ENCODE peak calls at places on chromosomes 16 and 17, in four cellular contexts. X, I, R and J are unnamed samples. For H3K9me2, the result is how much of the 10 kb centered on the place peaks cover.

GRCh38 chr17:2158011-2158410 is 103.1 kb downstream of the HIC1 start:
- DNase-seq in I (no peak), X (peak), R (no peak), J (peak)

GRCh38 chr17:38693700-38694329 is 11.3 kb upstream of the MLLT6 start:
- DNase-seq in X (peak), R (no peak), I (no peak), J (peak)

GRCh38 chr16:10390867-10391266 is 5.0 kb downstream of the ATF7IP2 start:
- DNase-seq in X (no peak), I (no peak), R (no peak), J (no peak)

GRCh38 chr17:36072431-36073121 is 8.5 kb downstream of the CCL18 start:
- DNase-seq in X (peak), I (peak), R (peak), J (peak)

GRCh38 chr17:34386925-34387550 is 24.0 kb upstream of the CCL1 start:
- DNase-seq in I (no peak), R (peak), X (peak), J (no peak)

GRCh38 chr16:86089341-86089900 is 190.5 kb downstream of the IRF8 start:
- DNase-seq in X (no peak), I (no peak), R (no peak), J (no peak)

GRCh38 chr16:69865701-69866100 is 85.4 kb upstream of the CLEC18A start:
- DNase-seq in I (peak), X (peak), R (no peak), J (no peak)

GRCh38 chr16:50311134-50311528 is 44.8 kb downstream of the ADCY7 start:
- DNase-seq in R (no peak), I (no peak), X (no peak), J (no peak)

GRCh38 chr16:68786685-68787418 is 49.8 kb downstream of the CDH1 start:
- DNase-seq in I (no peak), X (peak), R (no peak), J (peak)

GRCh38 chr16:80883159-80883642 is 78.8 kb upstream of the CDYL2 start:
- DNase-seq in X (no peak), I (no peak), R (no peak), J (peak)

GRCh38 chr17:2707721-2708584 is 3.6 kb downstream of the CLUH start:
- DNase-seq in X (peak), I (peak), R (no peak), J (peak)

GRCh38 chr17:33981713-33982601 is 273.1 kb upstream of the CCL2 start:
- DNase-seq in I (no peak), R (no peak), X (no peak), J (no peak)

GRCh38 chr16:24535827-24536226 is 3.5 kb upstream of the RBBP6 start:
- DNase-seq in X (peak), I (no peak), R (no peak), J (no peak)

GRCh38 chr17:70251704-70252103 is 82.4 kb downstream of the KCNJ2 start:
- DNase-seq in R (no peak), I (no peak), X (peak), J (no peak)

GRCh38 chr16:49641250-49641649 is 214.7 kb downstream of the ZNF423 start:
- DNase-seq in R (no peak), X (no peak), I (no peak), J (no peak)

GRCh38 chr17:59328534-59329095 is 2.8 kb upstream of the YPEL2 start:
- DNase-seq in I (no peak), R (no peak), X (no peak), J (no peak)

GRCh38 chr17:54455251-54455868 is 445.3 kb upstream of the TOM1L1 start:
- DNase-seq in X (no peak), I (peak), R (no peak), J (no peak)

GRCh38 chr17:39863244-39863917 is 731 bp downstream of the IKZF3 start:
- DNase-seq in X (no peak), I (no peak), R (no peak), J (no peak)

GRCh38 chr16:60905806-60906205 is 1130.4 kb downstream of the CDH8 start:
- DNase-seq in X (no peak), I (no peak), R (no peak), J (no peak)

GRCh38 chr17:80891096-80892018 is 100.3 kb upstream of the CHMP6 start:
- DNase-seq in X (peak), R (no peak), I (no peak), J (peak)

GRCh38 chr16:59527206-59527997 is 793.3 kb upstream of the GOT2 start:
- DNase-seq in X (no peak), I (no peak), R (no peak), J (no peak)

GRCh38 chr16:89615596-89616090 is 2.2 kb downstream of the DPEP1 start:
- DNase-seq in X (peak), R (no peak), I (peak), J (no peak)

GRCh38 chr16:14539631-14540030 is 90.4 kb downstream of the PARN start:
- DNase-seq in X (peak), R (no peak), I (no peak), J (no peak)

GRCh38 chr17:42153919-42154491 is 784 bp downstream of the RAB5C start:
- DNase-seq in X (peak), I (peak), R (no peak), J (peak)

GRCh38 chr16:56263711-56264608 is 72.7 kb downstream of the GNAO1 start:
- DNase-seq in I (no peak), X (no peak), R (no peak), J (peak)
- H2AFZ ChIP-seq in I (no peak), X (no peak), R (no peak), J (no peak)

DNA sequence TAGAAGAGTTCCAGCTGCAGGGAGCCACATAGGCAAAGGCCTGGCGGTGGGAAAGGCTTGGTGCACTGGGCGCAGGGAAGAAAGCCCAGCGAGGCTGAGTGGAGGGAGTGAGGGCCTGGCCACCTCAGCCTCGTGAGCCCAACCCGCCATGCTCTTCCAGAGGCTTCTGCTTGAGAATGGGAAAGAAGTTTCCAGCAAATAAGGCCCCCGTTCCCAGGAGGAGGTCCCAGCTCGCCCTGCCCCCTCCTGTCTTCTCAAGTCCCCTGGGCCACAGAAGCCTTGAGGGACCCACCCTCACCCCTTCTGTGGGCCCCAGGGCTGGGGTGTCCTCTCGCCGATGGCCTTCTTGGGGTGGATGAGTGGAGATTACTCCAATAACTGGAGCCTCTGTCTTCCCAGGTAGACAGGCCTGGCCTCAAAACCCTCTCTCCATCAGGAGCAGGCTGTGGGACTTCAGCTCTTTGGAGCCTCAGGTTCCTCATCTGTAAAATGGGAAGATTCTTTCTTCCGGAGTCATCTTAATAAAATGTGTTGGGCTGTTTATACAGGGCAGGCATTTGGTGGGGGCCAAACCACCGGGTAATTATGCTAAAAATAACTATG is 933 bp upstream of the SNN start:
- DNase-seq in I (peak), X (peak), R (no peak), J (no peak)
- H3K9me2 ChIP-seq in I (under half), X (under half), R (under half), J (under half)

GRCh38 chr17:78377858-78378224 is 608 bp upstream of the PGS1 start:
- DNase-seq in R (no peak), I (no peak), X (no peak), J (peak)

GRCh38 chr17:78374189-78374588 is 4.3 kb upstream of the PGS1 start:
- DNase-seq in R (no peak), I (no peak), X (no peak), J (no peak)

GRCh38 chr17:78376161-78376560 is 2.3 kb upstream of the PGS1 start:
- DNase-seq in R (no peak), X (no peak), I (no peak), J (no peak)

GRCh38 chr17:78374631-78375274 is 3.7 kb upstream of the PGS1 start:
- DNase-seq in X (peak), I (peak), R (no peak), J (no peak)

DNA sequence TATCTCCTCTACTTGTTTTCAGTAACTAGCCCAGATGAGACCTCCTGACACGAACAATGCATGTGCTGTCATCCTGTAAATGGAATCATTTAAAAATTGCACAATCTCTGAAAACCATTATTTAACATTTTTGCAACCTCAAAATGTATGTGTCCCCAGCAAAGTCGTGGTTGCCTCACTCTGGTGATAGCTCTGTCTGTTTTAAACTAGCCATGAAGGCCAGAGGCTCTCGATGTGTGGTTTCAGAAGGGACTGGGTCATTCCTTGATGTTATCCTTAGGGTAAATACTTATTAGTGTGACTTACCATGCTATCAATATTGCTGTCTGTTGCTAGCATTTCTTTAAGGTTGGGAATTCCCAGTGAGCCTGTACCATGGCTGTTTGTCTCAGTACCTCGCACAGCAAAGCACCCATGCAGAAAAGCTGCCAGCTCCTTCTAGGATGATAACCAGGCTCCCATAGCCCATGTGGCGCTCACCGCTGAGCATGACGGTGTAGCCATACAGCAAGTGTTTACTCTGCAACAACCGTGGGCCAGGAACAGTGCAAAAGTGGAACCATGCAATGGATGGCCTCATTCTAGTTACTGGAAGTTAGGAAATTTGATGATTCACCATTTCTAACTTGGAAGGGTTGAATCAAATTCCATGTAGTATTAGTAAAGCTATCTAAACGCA is 2.9 kb upstream of the PGS1 start:
- DNase-seq in R (no peak), X (peak), I (no peak), J (peak)
- H3K4me2 ChIP-seq in R (no peak), X (peak), I (peak), J (peak)

GRCh38 chr16:1543085-1543896 is 9.8 kb downstream of the TMEM204 start:
- DNase-seq in R (no peak), X (peak), I (peak), J (no peak)
- H2AFZ ChIP-seq in R (peak), X (no peak), I (no peak), J (no peak)

DNA sequence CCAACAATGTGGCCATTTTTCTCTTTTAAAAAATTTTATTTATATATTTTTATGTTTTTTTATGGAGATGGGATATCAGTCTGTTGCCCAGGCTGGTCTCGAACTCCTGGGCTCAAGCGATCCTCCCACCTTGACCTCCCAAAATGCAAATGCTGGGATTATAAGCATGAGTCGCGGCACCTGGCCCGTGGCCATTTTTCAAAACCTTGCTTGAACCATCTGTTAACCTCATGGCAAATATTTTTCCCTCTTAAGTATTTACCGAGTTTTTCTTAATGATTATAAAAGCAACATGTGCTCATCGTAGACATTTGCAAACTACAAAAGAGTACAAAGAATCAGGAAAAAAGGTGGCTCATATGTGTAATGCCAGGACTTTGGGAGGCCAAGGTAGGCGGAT is 127.6 kb downstream of the ABCC6 start:
- DNase-seq in R (no peak), I (no peak), X (peak), J (no peak)
- H3K9me2 ChIP-seq in R (under half), I (under half), X (under half), J (under half)

GRCh38 chr17:74959826-74960738 is 12.5 kb downstream of the HID1 start:
- DNase-seq in I (no peak), X (peak), R (no peak), J (no peak)

GRCh38 chr17:74963656-74964055 is 8.9 kb downstream of the HID1 start:
- DNase-seq in R (no peak), X (no peak), I (peak), J (no peak)

GRCh38 chr17:74962622-74963394 is 9.8 kb downstream of the HID1 start:
- DNase-seq in I (no peak), X (no peak), R (no peak), J (no peak)

GRCh38 chr17:74960739-74961342 is 11.7 kb downstream of the HID1 start:
- DNase-seq in R (peak), X (peak), I (peak), J (peak)

GRCh38 chr17:74961657-74962360 is 10.8 kb downstream of the HID1 start:
- DNase-seq in R (peak), I (peak), X (peak), J (peak)
- H3K4me2 ChIP-seq in R (peak), I (no peak), X (no peak), J (no peak)

DNA sequence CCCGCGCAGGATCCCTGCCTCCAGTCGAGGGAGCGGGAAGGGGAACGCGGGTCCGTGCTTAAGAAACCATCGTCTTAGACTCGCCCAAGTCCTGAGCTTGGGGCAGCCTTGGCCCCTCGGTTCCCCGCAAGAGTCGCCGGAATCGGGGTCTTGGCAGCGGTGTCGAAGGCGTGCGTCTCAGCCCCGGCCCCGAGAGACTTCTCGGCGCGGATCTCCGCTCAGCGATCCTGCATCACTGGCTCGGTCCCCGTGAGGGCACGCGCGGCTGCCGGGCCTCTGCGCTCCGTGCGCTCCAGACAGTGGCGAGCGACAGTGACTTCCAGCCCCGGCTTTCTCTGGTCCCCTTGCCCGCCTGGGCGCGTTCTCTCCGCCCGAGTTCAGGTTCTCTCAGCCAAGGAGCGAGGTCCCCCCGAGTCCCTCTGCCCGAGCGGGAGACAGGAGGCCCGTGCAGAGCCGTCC is 383 bp downstream of the HS3ST3A1 start:
- DNase-seq in R (no peak), X (peak), I (peak), J (peak)
- H2AFZ ChIP-seq in R (no peak), X (peak), I (peak), J (peak)

GRCh38 chr16:21523411-21524067 is 75.8 kb upstream of the METTL9 start:
- DNase-seq in R (no peak), I (no peak), X (peak), J (no peak)

GRCh38 chr16:21524068-21524751 is 75.2 kb upstream of the METTL9 start:
- DNase-seq in X (peak), R (no peak), I (no peak), J (no peak)

DNA sequence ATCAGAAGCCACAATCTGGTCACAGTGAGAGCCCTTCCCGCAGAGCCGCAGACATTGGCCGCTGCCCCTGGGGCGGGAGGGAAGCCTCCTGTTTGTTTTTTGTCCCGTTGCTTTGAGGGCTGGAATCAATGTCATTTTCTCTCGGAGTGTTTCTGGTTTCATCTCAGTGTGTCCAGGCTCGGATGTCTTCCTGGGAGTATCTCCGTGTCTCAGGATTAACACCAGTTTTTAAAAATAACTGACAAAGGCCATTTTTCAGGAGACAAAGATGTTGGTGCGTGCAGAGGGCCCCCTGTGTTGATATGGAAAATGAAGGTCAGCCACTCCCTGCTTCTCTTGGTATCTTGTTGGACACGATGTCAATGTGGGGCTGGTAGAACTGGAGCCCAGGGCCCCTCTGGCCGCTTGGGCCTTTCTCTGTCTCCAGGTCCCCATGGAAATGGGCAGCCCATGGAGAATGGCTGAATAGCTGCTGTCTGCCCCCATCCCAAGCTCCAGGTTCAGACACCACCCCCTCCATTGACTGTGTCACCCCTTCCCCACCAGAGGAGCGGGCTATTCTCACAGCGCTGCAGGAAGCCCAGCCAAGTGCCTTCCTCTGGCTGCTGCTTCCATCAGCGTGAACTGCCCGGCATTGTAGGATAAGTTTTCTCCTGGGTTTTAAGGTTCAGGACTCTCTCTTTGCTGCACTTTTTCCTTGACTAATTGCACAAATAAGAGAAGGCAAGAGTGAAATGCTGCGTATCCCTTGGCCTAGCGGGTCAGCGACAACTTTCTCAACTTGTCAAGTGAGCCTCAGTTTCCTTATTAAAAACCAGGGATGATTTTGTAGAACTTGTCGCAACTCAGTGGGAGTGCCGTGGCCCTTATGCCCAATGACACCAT is 72.2 kb upstream of the METTL9 start:
- DNase-seq in R (no peak), X (no peak), I (no peak), J (no peak)
- H3K9me2 ChIP-seq in R (under half), X (under half), I (under half), J (under half)

GRCh38 chr17:44539664-44540063 is 17.6 kb upstream of the FZD2 start:
- DNase-seq in I (peak), X (no peak), R (no peak), J (no peak)

GRCh38 chr17:44543213-44543904 is 13.9 kb upstream of the FZD2 start:
- DNase-seq in I (peak), X (peak), R (no peak), J (peak)

GRCh38 chr17:44540246-44541084 is 16.8 kb upstream of the FZD2 start:
- DNase-seq in I (peak), R (no peak), X (no peak), J (no peak)

GRCh38 chr17:44543905-44544523 is 13.3 kb upstream of the FZD2 start:
- DNase-seq in R (no peak), I (no peak), X (no peak), J (no peak)

GRCh38 chr17:44541884-44542581 is 15.3 kb upstream of the FZD2 start:
- DNase-seq in X (no peak), R (no peak), I (peak), J (no peak)
- H3K4me2 ChIP-seq in X (no peak), R (no peak), I (peak), J (peak)